ENCODE peak calls at places on chromosome 2, in seven cellular contexts. K, M, D, Q, B, S and V are unnamed samples.

GRCh38 chr2:212892193-212892592 is 259.2 kb downstream of the IKZF2 start:
- DNase-seq in K (peak; percentile 34), M (peak; percentile 71), D (peak; percentile 46), Q (peak; percentile 55), B (no peak), S (no peak), V (peak; percentile 6)

GRCh38 chr2:161131074-161131680 is 29.1 kb upstream of the TANK start:
- DNase-seq in K (no peak), M (no peak), D (no peak), Q (no peak), B (no peak), S (no peak), V (no peak)

GRCh38 chr2:86016581-86016980 is 89.1 kb downstream of the POLR1A start:
- DNase-seq in K (no peak), M (no peak), D (no peak), Q (no peak), B (no peak), S (no peak), V (no peak)

GRCh38 chr2:101829429-101829828 is 131.9 kb downstream of the MAP4K4 start:
- DNase-seq in K (no peak), M (no peak), D (no peak), Q (no peak), B (no peak), S (no peak), V (no peak)

GRCh38 chr2:70094171-70094977 is 7.1 kb downstream of the PCBP1 start:
- DNase-seq in K (no peak), M (no peak), D (peak; percentile 78), Q (no peak), B (no peak), S (no peak), V (no peak)

GRCh38 chr2:54052825-54053718 is 62.3 kb upstream of the ACYP2 start:
- DNase-seq in K (no peak), M (peak; percentile 63), D (no peak), Q (no peak), B (no peak), S (no peak), V (no peak)

GRCh38 chr2:88188741-88189140 is 18.6 kb downstream of the THNSL2 start:
- DNase-seq in K (no peak), M (no peak), D (no peak), Q (no peak), B (no peak), S (no peak), V (no peak)

GRCh38 chr2:16264931-16265540 is 324.7 kb downstream of the MYCN start:
- DNase-seq in K (no peak), M (no peak), D (no peak), Q (no peak), B (no peak), S (no peak), V (no peak)

GRCh38 chr2:172448544-172449267 is 21.3 kb downstream of the ITGA6 start:
- DNase-seq in K (no peak), M (peak; percentile 54), D (no peak), Q (no peak), B (no peak), S (no peak), V (no peak)

GRCh38 chr2:20759487-20759886 is 63.4 kb downstream of the LDAH start:
- DNase-seq in K (no peak), M (no peak), D (no peak), Q (no peak), B (no peak), S (no peak), V (no peak)

GRCh38 chr2:104502904-104503303 is 351.0 kb upstream of the POU3F3 start:
- DNase-seq in K (no peak), M (no peak), D (no peak), Q (no peak), B (no peak), S (no peak), V (no peak)

GRCh38 chr2:142131016-142131714 is at the start of gene LRP1B:
- DNase-seq in K (peak; percentile 40), M (peak; percentile 57), D (peak; percentile 37), Q (no peak), B (no peak), S (no peak), V (no peak)

GRCh38 chr2:195118276-195118675 is 538.8 kb upstream of the SLC39A10 start:
- DNase-seq in K (no peak), M (no peak), D (no peak), Q (no peak), B (no peak), S (no peak), V (no peak)

GRCh38 chr2:120847700-120848321 is 112.1 kb downstream of the GLI2 start:
- DNase-seq in K (peak; percentile 84), M (no peak), D (no peak), Q (no peak), B (no peak), S (no peak), V (no peak)

GRCh38 chr2:229572434-229573338 is 141.7 kb downstream of the DNER start:
- DNase-seq in K (peak; percentile 15), M (no peak), D (no peak), Q (no peak), B (no peak), S (no peak), V (no peak)

GRCh38 chr2:52238782-52239181 is 1206.8 kb upstream of the NRXN1 start:
- DNase-seq in K (no peak), M (peak; percentile 29), D (no peak), Q (no peak), B (no peak), S (no peak), V (no peak)

GRCh38 chr2:119241205-119241532 is 17.5 kb downstream of the STEAP3 start:
- DNase-seq in K (no peak), M (no peak), D (no peak), Q (no peak), B (no peak), S (no peak), V (no peak)

GRCh38 chr2:159073256-159073655 is 104.8 kb downstream of the TANC1 start:
- DNase-seq in K (no peak), M (no peak), D (no peak), Q (no peak), B (no peak), S (no peak), V (no peak)

GRCh38 chr2:55838653-55839052 is 84.9 kb downstream of the EFEMP1 start:
- DNase-seq in K (no peak), M (no peak), D (no peak), Q (no peak), B (no peak), S (no peak), V (no peak)

GRCh38 chr2:183359867-183360266 is 235.6 kb downstream of the NUP35 start:
- DNase-seq in K (no peak), M (no peak), D (no peak), Q (peak; percentile 8), B (no peak), S (no peak), V (no peak)

GRCh38 chr2:11093467-11093866 is 61.8 kb upstream of the SLC66A3 start:
- DNase-seq in K (no peak), M (no peak), D (no peak), Q (no peak), B (no peak), S (no peak), V (no peak)

GRCh38 chr2:150485114-150485870 is 2.2 kb downstream of the RND3 start:
- DNase-seq in K (peak; percentile 64), M (peak; percentile 72), D (peak; percentile 30), Q (no peak), B (no peak), S (no peak), V (no peak)

GRCh38 chr2:127893494-127893893 is 7.7 kb upstream of the AMMECR1L start:
- DNase-seq in K (no peak), M (peak; percentile 56), D (peak; percentile 28), Q (no peak), B (no peak), S (no peak), V (no peak)

DNA sequence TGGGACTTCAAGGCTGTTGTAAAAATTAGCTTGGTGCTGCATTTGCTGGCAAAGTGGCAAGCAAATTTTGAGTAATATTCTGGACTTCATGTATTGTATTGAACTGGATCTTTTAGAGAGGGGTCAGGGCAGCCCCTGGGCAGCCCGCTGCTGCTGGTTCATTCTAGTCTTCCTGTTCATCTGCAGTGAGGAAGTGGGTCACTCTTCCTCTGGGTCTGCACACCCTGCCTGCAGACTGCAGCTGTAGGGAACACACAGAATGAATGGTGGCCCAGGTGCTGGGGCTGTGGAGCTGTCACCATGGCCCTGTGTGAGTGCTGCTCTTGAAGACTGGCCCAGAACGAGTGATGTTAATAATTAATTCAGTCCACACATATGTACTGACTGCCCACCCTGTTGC is 9.4 kb downstream of the SH3RF3 start:
- DNase-seq in K (no peak), M (no peak), D (no peak), Q (no peak), B (no peak), S (no peak), V (no peak)
- TF ChIP-seq POLR2AphosphoS5 in K (no peak), M (no peak), D (no peak), Q (no peak), B (no peak), S (no peak), V (no peak)

GRCh38 chr2:2742745-2743144 is 411.7 kb upstream of the MYT1L start:
- DNase-seq in K (no peak), M (no peak), D (no peak), Q (no peak), B (no peak), S (no peak), V (no peak)

GRCh38 chr2:2744958-2745715 is 414.1 kb upstream of the MYT1L start:
- DNase-seq in K (no peak), M (no peak), D (no peak), Q (no peak), B (no peak), S (no peak), V (no peak)

GRCh38 chr2:2746731-2747130 is 415.7 kb upstream of the MYT1L start:
- DNase-seq in K (no peak), M (no peak), D (no peak), Q (no peak), B (no peak), S (no peak), V (no peak)

GRCh38 chr2:2740238-2740775 is 409.2 kb upstream of the MYT1L start:
- DNase-seq in K (no peak), M (no peak), D (no peak), Q (no peak), B (no peak), S (no peak), V (no peak)

GRCh38 chr2:2743164-2743571 is 412.1 kb upstream of the MYT1L start:
- DNase-seq in K (no peak), M (no peak), D (no peak), Q (no peak), B (no peak), S (no peak), V (no peak)
- TF ChIP-seq REST in K (no peak), M (no peak), D (no peak), Q (no peak), B (no peak), S (no peak), V (no peak)

DNA sequence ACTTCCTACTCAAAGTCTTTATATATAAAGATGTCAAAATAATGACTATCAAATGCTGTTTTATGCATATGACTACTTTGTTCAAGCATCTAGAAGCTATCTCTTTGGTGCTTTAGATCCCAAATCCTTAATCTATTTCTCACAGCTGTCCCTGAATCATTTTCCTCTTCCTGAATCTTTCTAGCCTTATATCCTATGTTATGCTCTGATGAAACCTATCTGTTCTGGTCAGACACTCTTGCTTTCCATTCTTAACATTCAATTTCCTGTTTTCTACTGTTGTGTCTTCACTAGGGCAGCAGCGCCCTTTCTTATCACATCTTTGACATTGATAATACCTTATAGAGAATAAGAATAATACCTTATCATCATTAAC is 6.3 kb upstream of the PARD3B start:
- DNase-seq in K (no peak), M (no peak), D (no peak), Q (no peak), B (no peak), S (no peak), V (no peak)
- TF ChIP-seq POLR2AphosphoS5 in K (no peak), M (no peak), D (no peak), Q (no peak), B (no peak), S (no peak), V (no peak)

GRCh38 chr2:74554821-74555531 is 456 bp downstream of the DOK1 start:
- DNase-seq in K (peak; percentile 73), M (peak; percentile 66), D (no peak), Q (no peak), B (no peak), S (peak; percentile 67), V (peak; percentile 47)
- TF ChIP-seq REST in K (no peak), M (no peak), D (no peak), Q (no peak), B (no peak), S (no peak), V (peak; percentile 16)